ENCODE peak calls at places on chromosomes 16 and 17, in five cellular contexts. K is mammary epithelial cell, J is A549, R is RWPE1, N is kidney. T is an unnamed sample.

GRCh38 chr17:30921544-30922196 is at the start of gene ADAP2:
- DNase-seq in K (peak), J (peak), R (peak), N (peak), T (peak)

GRCh38 chr17:18258356-18259038 is at the start of gene FLII:
- DNase-seq in K (peak), J (peak), R (peak), N (peak), T (peak)

GRCh38 chr17:19979917-19980770 is 2.5 kb upstream of the AKAP10 start:
- DNase-seq in K (no peak), J (no peak), R (no peak), N (peak), T (no peak)

GRCh38 chr16:89544113-89544512 is 16.4 kb upstream of the RPL13 start:
- DNase-seq in K (no peak), J (no peak), R (no peak), N (no peak), T (no peak)

GRCh38 chr17:32142857-32143524 is 689 bp downstream of the RHOT1 start:
- DNase-seq in K (peak), J (peak), R (peak), N (peak), T (peak)

GRCh38 chr17:82216301-82217119 is 3.9 kb upstream of the CCDC57 start:
- DNase-seq in K (peak), J (no peak), R (peak), N (peak), T (peak)

GRCh38 chr16:85372627-85373372 is 240.3 kb upstream of the GSE1 start:
- DNase-seq in K (peak), J (no peak), R (peak), N (peak), T (no peak)

GRCh38 chr17:28949185-28950016 is 1.9 kb downstream of the PHF12 start:
- DNase-seq in K (peak), J (peak), R (peak), N (peak), T (peak)

GRCh38 chr17:42431758-42432161 is 8.7 kb upstream of the CAVIN1 start:
- DNase-seq in K (no peak), J (no peak), R (no peak), N (no peak), T (no peak)

GRCh38 chr16:71489122-71489521 is at the start of gene ZNF19:
- DNase-seq in K (no peak), J (no peak), R (no peak), N (no peak), T (no peak)

GRCh38 chr17:41061969-41062368 is 2.1 kb upstream of the KRTAP2-3 start:
- DNase-seq in K (peak), J (peak), R (peak), N (no peak), T (no peak)

GRCh38 chr17:46832945-46833839 is 14.7 kb upstream of the WNT3 start:
- DNase-seq in K (no peak), J (no peak), R (no peak), N (no peak), T (no peak)

GRCh38 chr16:11964761-11965539 is at the start of gene TNFRSF17:
- DNase-seq in K (no peak), J (no peak), R (no peak), N (peak), T (peak)

GRCh38 chr17:32609085-32609484 is 122.3 kb downstream of the CDK5R1 start:
- DNase-seq in K (peak), J (no peak), R (peak), N (peak), T (peak)

GRCh38 chr17:29037739-29038465 is 5.0 kb upstream of the PIPOX start:
- DNase-seq in K (no peak), J (no peak), R (no peak), N (no peak), T (no peak)

DNA sequence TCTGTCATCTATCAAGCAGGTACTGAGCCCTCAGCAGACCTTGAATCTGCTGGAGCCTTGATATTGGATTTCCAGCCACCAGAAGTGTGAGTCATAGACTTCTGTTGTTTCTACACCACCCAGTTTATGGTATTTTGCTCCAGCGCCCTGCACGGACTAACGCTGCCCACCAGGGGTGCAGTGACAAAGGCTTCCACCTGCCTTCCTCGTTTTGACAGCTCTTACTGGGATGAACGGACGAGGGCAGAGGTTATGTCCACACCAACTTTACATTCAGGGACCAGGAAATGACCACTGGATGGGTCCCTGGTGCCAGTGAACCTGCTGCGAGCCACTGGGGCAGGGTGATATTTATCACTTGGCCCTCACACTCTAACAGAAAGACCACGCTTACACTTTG is 66.6 kb upstream of the CBX4 start:
- DNase-seq in K (no peak), J (peak), R (no peak), N (no peak), T (no peak)
- TF ChIP-seq CTCF in K (no peak), J (peak), R (no peak), N (no peak), T (no peak)

GRCh38 chr17:55585629-55586028 is 74.4 kb upstream of the SMIM36 start:
- DNase-seq in K (no peak), J (no peak), R (no peak), N (no peak), T (no peak)
- TF ChIP-seq CTCF in K (peak), J (no peak), R (no peak), N (no peak), T (no peak)

GRCh38 chr17:63774141-63774981 is at the start of gene DDX42:
- DNase-seq in K (no peak), J (peak), R (peak), N (peak), T (no peak)
- TF ChIP-seq CTCF in K (peak), J (no peak), R (no peak), N (peak), T (no peak)

DNA sequence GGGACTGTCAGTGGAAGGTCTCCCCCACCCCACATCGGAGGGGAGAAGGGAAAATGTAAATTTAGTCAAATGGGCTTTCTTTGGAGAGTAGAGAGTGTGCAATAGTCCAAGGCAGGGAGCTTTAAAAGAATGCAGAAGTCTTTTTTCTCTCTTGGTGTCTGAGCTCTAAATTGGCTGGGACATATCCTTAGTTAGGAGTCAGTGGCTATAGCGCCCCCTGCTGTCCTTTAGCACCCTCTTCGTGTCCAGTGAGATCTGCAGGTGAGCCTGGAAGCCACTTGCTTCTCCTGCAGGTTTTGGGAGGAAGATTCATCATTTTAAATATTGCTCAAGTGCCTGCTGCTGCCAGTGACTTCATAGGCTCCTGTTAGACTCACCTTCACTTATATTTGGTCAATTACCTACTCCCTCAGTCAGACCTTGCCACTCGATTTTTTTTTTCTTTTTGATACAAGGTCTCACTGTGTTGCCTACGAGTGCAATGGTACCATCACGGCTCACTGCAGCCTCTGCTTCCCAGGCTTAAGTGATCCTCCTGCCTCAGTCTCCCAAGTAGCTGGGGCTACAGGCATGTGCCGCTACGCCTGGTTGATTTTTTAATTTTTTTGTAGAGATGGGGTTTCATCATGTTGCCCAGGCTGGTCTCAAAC is 174.8 kb downstream of the PRKCB start:
- DNase-seq in K (peak), J (peak), R (peak), N (no peak), T (peak)
- TF ChIP-seq CTCF in K (peak), J (peak), R (peak), N (peak), T (peak)

GRCh38 chr17:50563095-50563511 is 2.6 kb downstream of the CACNA1G start:
- DNase-seq in K (no peak), J (no peak), R (no peak), N (no peak), T (no peak)

GRCh38 chr17:50561796-50562195 is 1.3 kb downstream of the CACNA1G start:
- DNase-seq in K (no peak), J (no peak), R (no peak), N (no peak), T (no peak)

GRCh38 chr17:50560185-50560824 is at the start of gene CACNA1G:
- DNase-seq in K (peak), J (peak), R (peak), N (peak), T (peak)

GRCh38 chr17:50560931-50561750 is 626 bp downstream of the CACNA1G start:
- DNase-seq in K (no peak), J (no peak), R (no peak), N (no peak), T (peak)

DNA sequence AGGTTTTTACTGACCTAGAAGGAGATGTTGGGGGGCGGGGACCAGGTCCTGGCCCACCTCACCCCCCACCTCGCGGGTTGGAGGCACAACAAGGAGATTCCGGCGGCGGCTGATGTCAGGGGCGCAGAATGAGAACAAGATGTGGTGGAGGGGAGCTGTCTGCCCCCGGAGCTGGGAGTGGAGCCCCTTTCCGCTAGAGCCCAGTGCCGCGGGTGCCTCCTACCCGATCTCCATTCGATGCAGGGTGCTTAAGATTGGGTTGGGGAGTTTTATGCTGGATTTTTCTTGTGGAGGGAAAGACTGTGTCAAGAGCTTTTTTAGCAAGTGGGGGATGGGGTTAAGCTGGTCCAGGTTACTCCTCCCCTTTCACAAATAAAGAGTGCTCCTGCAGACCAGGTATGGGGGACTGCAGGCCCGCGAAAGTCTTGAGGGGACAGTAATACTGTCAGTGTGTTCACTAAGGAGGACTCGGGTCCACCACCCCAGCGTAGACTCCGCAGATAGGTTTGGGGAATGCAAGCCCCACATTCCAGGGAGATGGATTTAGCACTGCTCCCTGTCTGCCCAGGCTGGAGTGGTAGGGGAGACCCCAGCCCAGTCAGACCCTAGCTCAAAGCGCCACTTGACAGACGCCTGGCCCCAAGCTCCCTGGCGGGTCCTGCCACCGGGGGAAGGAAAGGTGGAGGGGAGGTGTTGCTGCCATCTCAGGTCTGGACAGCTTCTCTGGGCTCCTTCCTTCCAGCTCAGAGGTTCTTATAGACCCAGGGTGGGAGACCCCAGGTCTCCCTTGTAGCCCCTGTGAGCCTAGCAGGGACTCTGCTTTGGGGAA is 2.0 kb downstream of the CACNA1G start:
- DNase-seq in K (no peak), J (no peak), R (no peak), N (no peak), T (no peak)
- TF ChIP-seq CTCF in K (no peak), J (no peak), R (no peak), N (no peak), T (no peak)

GRCh38 chr17:78118801-78119241 is 9.7 kb downstream of the TMC6 start:
- DNase-seq in K (no peak), J (no peak), R (no peak), N (peak), T (no peak)

GRCh38 chr17:78113804-78114785 is 14.5 kb downstream of the TMC6 start:
- DNase-seq in K (no peak), J (no peak), R (no peak), N (peak), T (peak)

GRCh38 chr17:78114831-78115723 is 13.5 kb downstream of the TMC6 start:
- DNase-seq in K (no peak), J (no peak), R (no peak), N (peak), T (peak)

GRCh38 chr17:78116411-78116810 is 12.1 kb downstream of the TMC6 start:
- DNase-seq in K (no peak), J (no peak), R (no peak), N (no peak), T (no peak)

DNA sequence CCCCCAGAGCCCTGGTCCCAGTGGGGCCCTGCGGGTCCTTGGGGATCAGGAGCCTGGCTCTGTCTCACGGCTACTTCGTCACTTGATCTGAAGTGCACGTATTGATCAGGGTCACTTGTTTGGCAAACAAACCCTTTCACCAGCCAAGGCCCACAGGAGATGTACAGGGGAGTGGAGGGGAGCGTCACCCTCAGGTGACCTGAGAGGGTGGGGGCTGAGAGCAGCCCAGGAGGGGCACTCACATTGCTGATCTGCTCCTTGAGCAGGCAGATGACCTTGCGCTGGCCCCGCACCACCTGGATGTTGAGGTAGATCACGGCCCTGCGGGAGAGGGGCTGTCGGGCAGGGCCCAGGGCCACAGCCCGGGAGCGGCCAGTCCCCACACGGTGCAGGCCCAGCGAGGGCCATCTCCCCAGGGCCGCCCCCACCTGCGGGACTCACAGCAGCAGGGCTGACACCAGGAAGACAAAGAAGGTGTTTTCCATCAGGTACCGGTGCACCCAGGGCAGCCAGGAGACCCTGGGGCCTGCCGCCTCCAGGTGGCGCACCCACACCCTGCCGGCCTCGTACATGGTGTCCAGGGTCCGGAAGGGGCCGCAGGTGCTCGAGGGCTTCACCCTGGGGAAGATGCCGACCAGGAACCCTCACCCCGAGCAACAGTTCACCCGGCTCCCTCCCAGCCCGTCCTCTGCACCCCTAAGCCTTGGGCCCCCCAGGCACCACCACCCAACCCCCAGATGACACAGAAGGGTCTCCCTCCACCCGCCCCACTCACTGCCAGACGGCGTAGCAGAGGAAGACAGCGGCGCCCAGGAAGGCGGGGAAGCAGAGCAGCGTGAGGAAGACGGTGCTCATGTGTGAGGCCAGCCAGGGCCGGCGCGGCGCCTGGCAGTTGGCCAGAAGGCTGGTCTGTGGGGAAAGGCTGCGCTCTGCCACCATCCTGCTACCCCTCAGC is 11.3 kb downstream of the TMC6 start:
- DNase-seq in K (no peak), J (no peak), R (no peak), N (peak), T (peak)
- TF ChIP-seq CTCF in K (peak), J (peak), R (peak), N (peak), T (peak)

GRCh38 chr17:12342609-12343248 is 322.1 kb downstream of the MAP2K4 start:
- DNase-seq in K (no peak), J (peak), R (no peak), N (peak), T (peak)
- TF ChIP-seq CTCF in K (no peak), J (peak), R (no peak), N (no peak), T (peak)

GRCh38 chr17:80755650-80756405 is 211.2 kb downstream of the RPTOR start:
- DNase-seq in K (no peak), J (no peak), R (no peak), N (no peak), T (no peak)
- TF ChIP-seq CTCF in K (peak), J (no peak), R (no peak), N (no peak), T (no peak)

DNA sequence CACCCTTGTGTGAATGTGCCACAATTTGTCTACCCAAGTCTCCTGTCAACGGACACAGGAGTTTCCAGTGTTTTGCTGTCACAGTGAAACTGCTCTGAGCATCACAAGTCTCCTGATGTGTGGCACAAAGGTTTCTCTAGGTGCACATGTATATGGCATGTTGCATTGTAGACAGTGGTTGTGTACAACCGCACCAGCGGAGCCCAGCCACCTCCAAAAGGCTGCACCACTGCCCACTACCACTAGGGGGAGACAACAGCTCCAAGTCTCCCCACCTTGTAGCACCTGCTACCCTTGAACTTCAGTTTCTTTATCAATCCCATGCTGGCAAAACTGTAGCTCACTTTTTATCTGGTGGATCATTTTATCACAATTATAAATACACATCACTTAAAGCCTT is 95.5 kb upstream of the ZNF469 start:
- DNase-seq in K (no peak), J (no peak), R (no peak), N (peak), T (no peak)
- TF ChIP-seq CTCF in K (peak), J (peak), R (peak), N (no peak), T (peak)

GRCh38 chr17:64506201-64506575 is at the start of gene DDX5:
- DNase-seq in K (no peak), J (peak), R (no peak), N (peak), T (peak)

GRCh38 chr17:64507418-64507766 is 615 bp downstream of the CEP95 start:
- DNase-seq in K (peak), J (peak), R (peak), N (no peak), T (peak)

GRCh38 chr17:64505320-64506200 is 529 bp downstream of the DDX5 start:
- DNase-seq in K (peak), J (peak), R (peak), N (peak), T (peak)

GRCh38 chr17:64508683-64509082 is 1.9 kb downstream of the CEP95 start:
- DNase-seq in K (no peak), J (no peak), R (no peak), N (no peak), T (no peak)

DNA sequence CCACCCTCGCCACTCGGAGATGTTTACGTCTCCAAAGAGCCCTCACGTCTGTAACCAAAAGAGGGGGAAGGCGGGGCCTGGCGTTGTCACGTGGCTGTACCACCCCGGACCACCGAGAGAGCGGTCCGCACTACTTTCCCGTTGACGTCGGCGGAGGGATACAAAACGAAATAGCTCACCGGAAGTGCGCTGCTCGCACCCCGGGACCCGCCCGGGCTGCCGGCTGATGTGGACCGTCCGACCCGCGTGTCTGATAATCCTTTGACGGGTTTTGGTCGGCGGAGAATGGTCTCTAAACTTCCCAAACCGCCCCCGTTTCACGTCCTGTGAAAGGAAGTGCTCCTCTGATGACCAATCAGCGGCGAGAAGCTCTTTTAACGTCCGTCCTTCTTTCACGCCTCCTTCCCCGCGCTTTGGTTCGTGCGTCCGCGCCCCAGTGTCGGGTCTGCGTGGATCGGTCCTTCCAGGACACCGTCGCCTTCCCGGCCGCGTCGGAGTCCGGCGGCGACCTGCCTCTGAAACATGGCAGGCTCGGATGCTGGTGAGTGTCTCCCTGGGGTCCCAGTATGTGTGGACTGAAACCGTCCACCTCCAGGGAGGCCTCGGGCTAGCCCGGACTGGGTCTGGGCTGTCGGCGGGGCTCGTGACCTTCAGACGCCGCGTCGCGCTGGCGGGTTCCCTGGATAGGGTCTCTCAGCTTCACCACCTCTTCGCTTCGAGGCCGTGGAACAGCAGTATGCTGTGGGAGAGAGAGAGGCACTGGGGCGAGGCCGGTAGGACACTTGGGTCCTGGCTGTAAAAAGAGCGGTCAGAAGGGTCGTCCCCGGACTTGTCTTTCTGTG is at the start of gene CEP95:
- DNase-seq in K (peak), J (no peak), R (peak), N (peak), T (peak)
- TF ChIP-seq CTCF in K (no peak), J (no peak), R (no peak), N (no peak), T (no peak)